ENCODE peak calls at places on chromosomes 2 and 18, in nine cellular contexts. F, G, Z, W, C, M, X, O and U are unnamed samples.

GRCh38 chr2:80102026-80102425 is 202.5 kb downstream of the LRRTM1 start:
- DNase-seq in F (no peak), G (no peak), Z (no peak), W (no peak), C (no peak), M (peak), X (no peak), O (no peak), U (no peak)

GRCh38 chr2:238120463-238121298 is 17.8 kb upstream of the KLHL30 start:
- DNase-seq in F (no peak), G (no peak), Z (no peak), W (no peak), C (no peak), M (peak), X (no peak), O (no peak), U (no peak)

GRCh38 chr2:105399207-105399861 is 483 bp upstream of the FHL2 start:
- DNase-seq in F (no peak), G (no peak), Z (no peak), W (peak), C (no peak), M (no peak), X (no peak), O (no peak), U (peak)

GRCh38 chr2:49616800-49617199 is 462.5 kb upstream of the FSHR start:
- DNase-seq in F (peak), G (no peak), Z (peak), W (peak), C (no peak), M (peak), X (no peak), O (no peak), U (peak)

GRCh38 chr2:44970846-44971450 is 29.4 kb downstream of the SIX3 start:
- DNase-seq in F (no peak), G (no peak), Z (no peak), W (no peak), C (no peak), M (no peak), X (no peak), O (no peak), U (no peak)

GRCh38 chr2:240131941-240132650 is 4.0 kb downstream of the COPS9 start:
- DNase-seq in F (no peak), G (no peak), Z (no peak), W (no peak), C (no peak), M (no peak), X (no peak), O (no peak), U (no peak)

GRCh38 chr2:96092580-96092877 is 23.8 kb downstream of the ADRA2B start:
- DNase-seq in F (no peak), G (peak), Z (no peak), W (no peak), C (no peak), M (no peak), X (no peak), O (no peak), U (no peak)

GRCh38 chr2:240873098-240873788 is 4.6 kb downstream of the AGXT start:
- DNase-seq in F (no peak), G (no peak), Z (no peak), W (peak), C (no peak), M (no peak), X (no peak), O (no peak), U (no peak)

GRCh38 chr2:120465989-120466703 is 120.2 kb downstream of the INHBB start:
- DNase-seq in F (peak), G (no peak), Z (no peak), W (no peak), C (no peak), M (no peak), X (no peak), O (no peak), U (no peak)

GRCh38 chr2:175445276-175445675 is 263.8 kb upstream of the ATP5MC3 start:
- DNase-seq in F (no peak), G (no peak), Z (no peak), W (no peak), C (no peak), M (no peak), X (no peak), O (no peak), U (no peak)

GRCh38 chr2:64615844-64616536 is 37.7 kb downstream of the SERTAD2 start:
- DNase-seq in F (no peak), G (peak), Z (no peak), W (no peak), C (no peak), M (no peak), X (no peak), O (no peak), U (no peak)

GRCh38 chr2:98191880-98192279 is 104.9 kb downstream of the VWA3B start:
- DNase-seq in F (no peak), G (no peak), Z (no peak), W (no peak), C (no peak), M (peak), X (no peak), O (no peak), U (no peak)

GRCh38 chr2:79428745-79429144 is 84.1 kb upstream of the CTNNA2 start:
- DNase-seq in F (no peak), G (no peak), Z (no peak), W (no peak), C (no peak), M (no peak), X (no peak), O (no peak), U (no peak)

GRCh38 chr2:196606516-196606915 is 33.0 kb upstream of the CCDC150 start:
- DNase-seq in F (no peak), G (no peak), Z (no peak), W (no peak), C (no peak), M (peak), X (no peak), O (no peak), U (no peak)

GRCh38 chr2:232697059-232697806 is at the start of gene GIGYF2:
- DNase-seq in F (peak), G (peak), Z (peak), W (peak), C (peak), M (peak), X (peak), O (peak), U (peak)

GRCh38 chr2:20411361-20411894 is 35.4 kb upstream of the RHOB start:
- DNase-seq in F (peak), G (peak), Z (peak), W (peak), C (peak), M (peak), X (no peak), O (peak), U (peak)
- TF ChIP-seq CTCF in F (peak), G (peak), Z (peak), W (peak), C (peak), M (peak), X (peak), O (peak), U (peak)

GRCh38 chr18:76493213-76494107 is 1.6 kb downstream of the ZNF516 start:
- DNase-seq in F (peak), G (no peak), Z (no peak), W (peak), C (peak), M (peak), X (no peak), O (no peak), U (no peak)

GRCh38 chr18:76494541-76495403 is at the start of gene ZNF516:
- DNase-seq in F (peak), G (no peak), Z (no peak), W (peak), C (peak), M (peak), X (no peak), O (no peak), U (no peak)

GRCh38 chr18:76496200-76496890 is 1.3 kb upstream of the ZNF516 start:
- DNase-seq in F (peak), G (peak), Z (peak), W (no peak), C (no peak), M (peak), X (no peak), O (no peak), U (no peak)

GRCh38 chr18:76494181-76494540 is 881 bp downstream of the ZNF516 start:
- DNase-seq in F (peak), G (no peak), Z (no peak), W (no peak), C (peak), M (peak), X (no peak), O (no peak), U (no peak)

GRCh38 chr18:76495435-76496199 is 575 bp upstream of the ZNF516 start:
- DNase-seq in F (peak), G (peak), Z (peak), W (peak), C (peak), M (peak), X (no peak), O (no peak), U (peak)
- TF ChIP-seq CTCF in F (no peak), G (no peak), Z (no peak), W (no peak), C (no peak), M (no peak), X (no peak), O (no peak), U (no peak)

DNA sequence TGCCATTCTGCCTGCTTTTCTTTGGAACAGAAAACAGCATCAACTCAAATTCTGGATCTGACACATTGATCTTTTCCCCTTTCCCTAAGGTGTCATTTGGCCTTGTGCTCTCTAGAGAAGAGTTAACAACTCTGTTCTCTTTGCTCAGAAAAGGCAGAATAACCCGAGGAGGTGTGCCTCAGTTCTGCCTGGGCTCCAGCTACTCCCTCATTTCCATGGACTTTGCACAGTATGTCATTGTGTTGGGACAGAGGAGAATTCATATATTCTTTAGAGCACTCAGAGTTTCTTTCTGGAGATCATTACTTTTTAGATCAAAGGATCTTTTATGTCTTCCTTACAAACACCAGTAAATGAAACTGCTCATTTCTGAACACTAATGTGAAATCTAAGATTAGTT is 249.1 kb downstream of the PHLPP1 start:
- DNase-seq in F (no peak), G (no peak), Z (no peak), W (no peak), C (no peak), M (no peak), X (no peak), O (no peak), U (no peak)
- TF ChIP-seq CTCF in F (no peak), G (no peak), Z (no peak), W (no peak), C (no peak), M (no peak), X (no peak), O (no peak), U (no peak)

GRCh38 chr18:3973191-3973590 is 481.9 kb downstream of the DLGAP1 start:
- DNase-seq in F (no peak), G (no peak), Z (no peak), W (no peak), C (no peak), M (no peak), X (no peak), O (no peak), U (no peak)

GRCh38 chr18:3966985-3967856 is 487.9 kb downstream of the DLGAP1 start:
- DNase-seq in F (no peak), G (no peak), Z (peak), W (no peak), C (peak), M (peak), X (no peak), O (no peak), U (no peak)

GRCh38 chr18:3972291-3972985 is 482.7 kb downstream of the DLGAP1 start:
- DNase-seq in F (no peak), G (no peak), Z (no peak), W (no peak), C (no peak), M (no peak), X (no peak), O (no peak), U (no peak)

GRCh38 chr18:3966246-3966984 is 488.7 kb downstream of the DLGAP1 start:
- DNase-seq in F (no peak), G (no peak), Z (no peak), W (no peak), C (peak), M (peak), X (no peak), O (no peak), U (no peak)

GRCh38 chr18:3970929-3971328 is 484.2 kb downstream of the DLGAP1 start:
- DNase-seq in F (no peak), G (no peak), Z (no peak), W (no peak), C (no peak), M (no peak), X (no peak), O (no peak), U (no peak)
- TF ChIP-seq CTCF in F (no peak), G (no peak), Z (no peak), W (no peak), C (no peak), M (no peak), X (peak), O (peak), U (no peak)

GRCh38 chr18:54444309-54444914 is 86.7 kb downstream of the C18orf54 start:
- DNase-seq in F (peak), G (no peak), Z (peak), W (peak), C (peak), M (peak), X (peak), O (peak), U (peak)
- TF ChIP-seq CTCF in F (peak), G (peak), Z (peak), W (peak), C (peak), M (peak), X (peak), O (peak), U (peak)

GRCh38 chr2:60641866-60642788 is 88.7 kb upstream of the BCL11A start:
- DNase-seq in F (peak), G (no peak), Z (peak), W (peak), C (peak), M (peak), X (no peak), O (peak), U (peak)
- TF ChIP-seq CTCF in F (peak), G (peak), Z (peak), W (peak), C (peak), M (peak), X (peak), O (peak), U (peak)

DNA sequence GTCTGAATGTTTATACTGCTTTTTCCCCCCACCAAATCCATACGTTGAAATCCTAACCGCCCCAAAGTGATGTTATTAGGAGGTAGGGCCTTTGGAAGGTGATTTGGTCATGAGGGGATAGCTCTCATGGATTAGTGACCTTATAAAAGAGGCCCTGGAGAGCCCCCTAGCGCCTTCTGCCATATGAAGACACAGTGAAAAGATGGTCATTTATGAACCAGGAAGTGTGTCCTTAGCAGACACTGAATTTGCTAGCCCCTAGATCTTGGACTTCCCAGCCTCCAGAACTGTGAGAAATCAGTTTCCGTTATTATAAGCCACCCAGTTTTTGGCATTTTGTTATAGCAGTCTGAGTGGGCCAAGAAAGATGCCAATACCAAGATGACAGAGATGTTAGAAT is 7.2 kb upstream of the TSN start:
- DNase-seq in F (no peak), G (no peak), Z (no peak), W (no peak), C (no peak), M (peak), X (no peak), O (peak), U (no peak)
- TF ChIP-seq CTCF in F (no peak), G (no peak), Z (no peak), W (no peak), C (peak), M (peak), X (peak), O (peak), U (peak)

GRCh38 chr2:60505861-60506260 is 47.6 kb downstream of the BCL11A start:
- DNase-seq in F (no peak), G (no peak), Z (no peak), W (no peak), C (no peak), M (no peak), X (no peak), O (no peak), U (no peak)

GRCh38 chr2:60500861-60501260 is 52.6 kb downstream of the BCL11A start:
- DNase-seq in F (no peak), G (no peak), Z (no peak), W (no peak), C (no peak), M (no peak), X (no peak), O (no peak), U (no peak)

GRCh38 chr2:60502123-60502522 is 51.3 kb downstream of the BCL11A start:
- DNase-seq in F (no peak), G (no peak), Z (no peak), W (no peak), C (no peak), M (no peak), X (no peak), O (no peak), U (no peak)

GRCh38 chr2:60505240-60505639 is 48.2 kb downstream of the BCL11A start:
- DNase-seq in F (no peak), G (no peak), Z (no peak), W (no peak), C (no peak), M (no peak), X (no peak), O (no peak), U (no peak)

DNA sequence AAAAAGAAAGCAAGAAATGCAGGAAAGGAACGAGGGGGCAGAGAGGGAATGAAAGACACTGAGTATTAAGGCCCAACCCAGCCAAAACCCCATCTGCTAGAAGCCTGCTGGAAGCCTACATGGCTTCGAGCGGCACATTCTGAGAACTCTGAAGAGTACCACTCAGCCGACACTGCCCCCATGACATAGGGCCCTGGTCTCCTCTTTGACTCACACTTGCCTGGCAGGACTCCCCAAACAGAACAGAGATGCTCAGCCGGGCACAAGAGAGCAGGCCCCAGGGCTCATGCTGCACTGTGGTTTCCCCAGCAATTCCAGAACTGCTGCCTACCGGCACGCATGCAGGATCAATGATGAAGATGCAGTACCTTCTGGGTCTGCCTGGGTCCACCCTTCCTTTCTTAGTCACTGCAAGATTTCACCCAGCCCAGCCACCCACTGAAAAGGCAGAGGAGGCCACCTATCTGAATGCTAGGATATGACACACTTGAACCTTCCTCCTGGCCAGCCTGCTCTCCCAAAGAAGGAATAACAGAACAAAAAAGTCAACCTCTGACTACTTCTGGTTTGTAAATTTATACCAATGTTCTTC is 49.4 kb downstream of the BCL11A start:
- DNase-seq in F (no peak), G (no peak), Z (no peak), W (no peak), C (no peak), M (no peak), X (no peak), O (no peak), U (no peak)
- TF ChIP-seq CTCF in F (no peak), G (no peak), Z (no peak), W (no peak), C (no peak), M (peak), X (no peak), O (peak), U (peak)

DNA sequence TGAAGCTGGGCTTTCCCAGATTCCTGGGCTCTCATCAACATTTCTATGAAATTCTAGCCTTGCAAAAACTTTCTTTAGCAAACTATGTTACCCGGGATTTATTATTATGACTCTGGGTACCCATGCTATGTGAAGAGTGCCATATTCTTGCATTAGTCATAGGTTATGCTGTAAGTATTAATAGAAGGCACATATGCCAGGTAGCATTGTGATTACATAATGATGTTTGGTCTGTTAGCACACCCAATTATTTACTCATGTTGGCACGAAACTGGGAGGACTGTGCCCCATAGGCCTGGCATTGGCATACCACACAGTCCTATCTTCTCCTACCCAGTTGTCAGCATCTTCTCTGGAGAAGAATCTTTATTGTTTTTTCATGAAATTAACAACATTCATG is 171.0 kb downstream of the SLC4A3 start:
- DNase-seq in F (no peak), G (no peak), Z (no peak), W (no peak), C (no peak), M (no peak), X (no peak), O (no peak), U (no peak)
- TF ChIP-seq CTCF in F (no peak), G (no peak), Z (no peak), W (no peak), C (no peak), M (no peak), X (no peak), O (no peak), U (no peak)

GRCh38 chr2:43127941-43128561 is 98.4 kb downstream of the ZFP36L2 start:
- DNase-seq in F (no peak), G (peak), Z (no peak), W (no peak), C (no peak), M (no peak), X (no peak), O (no peak), U (no peak)

GRCh38 chr2:43125090-43125998 is 101.1 kb downstream of the ZFP36L2 start:
- DNase-seq in F (no peak), G (peak), Z (no peak), W (no peak), C (no peak), M (no peak), X (no peak), O (no peak), U (no peak)

GRCh38 chr2:43129254-43129653 is 97.2 kb downstream of the ZFP36L2 start:
- DNase-seq in F (no peak), G (peak), Z (no peak), W (no peak), C (no peak), M (no peak), X (no peak), O (no peak), U (no peak)

GRCh38 chr2:43126817-43127207 is 99.6 kb downstream of the ZFP36L2 start:
- DNase-seq in F (no peak), G (peak), Z (no peak), W (no peak), C (no peak), M (no peak), X (no peak), O (no peak), U (no peak)

GRCh38 chr2:43127208-43127940 is 99.0 kb downstream of the ZFP36L2 start:
- DNase-seq in F (peak), G (peak), Z (peak), W (peak), C (peak), M (peak), X (no peak), O (peak), U (peak)
- TF ChIP-seq CTCF in F (peak), G (no peak), Z (peak), W (peak), C (peak), M (peak), X (peak), O (peak), U (peak)